ENCODE peak calls at places on chromosomes 2 and 18, in five cellular contexts. Y, O, T, S and G are unnamed samples.

GRCh38 chr2:951224-952006 is 766 bp downstream of the SNTG2 start:
- DNase-seq in Y (no peak), O (no peak), T (no peak), S (no peak), G (no peak)

GRCh38 chr2:35365859-35366258 is 989.7 kb upstream of the CRIM1 start:
- DNase-seq in Y (no peak), O (no peak), T (no peak), S (peak), G (no peak)

GRCh38 chr18:51151568-51152511 is 45.6 kb downstream of the MEX3C start:
- DNase-seq in Y (no peak), O (no peak), T (no peak), S (no peak), G (no peak)

GRCh38 chr2:53438056-53438455 is 329.5 kb upstream of the CHAC2 start:
- DNase-seq in Y (no peak), O (no peak), T (no peak), S (no peak), G (peak)

GRCh38 chr18:3916082-3916481 is 466.1 kb downstream of the TGIF1 start:
- DNase-seq in Y (no peak), O (no peak), T (no peak), S (no peak), G (no peak)

GRCh38 chr2:130768191-130768855 is 13.0 kb downstream of the AMER3 start:
- DNase-seq in Y (no peak), O (no peak), T (no peak), S (no peak), G (no peak)

GRCh38 chr18:9827856-9828793 is 57.6 kb upstream of the TXNDC2 start:
- DNase-seq in Y (no peak), O (peak), T (peak), S (peak), G (no peak)

GRCh38 chr2:74927617-74928016 is 30.8 kb upstream of the POLE4 start:
- DNase-seq in Y (no peak), O (no peak), T (no peak), S (no peak), G (no peak)

GRCh38 chr2:73776869-73777519 is 2.9 kb downstream of the DUSP11 start:
- DNase-seq in Y (no peak), O (no peak), T (no peak), S (peak), G (no peak)

GRCh38 chr2:128215897-128216645 is 102.6 kb downstream of the HS6ST1 start:
- DNase-seq in Y (no peak), O (no peak), T (no peak), S (no peak), G (no peak)

GRCh38 chr2:33068261-33068660 is 121.5 kb downstream of the LTBP1 start:
- DNase-seq in Y (no peak), O (no peak), T (no peak), S (peak), G (no peak)

GRCh38 chr18:25862881-25863600 is 227.4 kb downstream of the SS18 start:
- DNase-seq in Y (no peak), O (no peak), T (no peak), S (no peak), G (no peak)

GRCh38 chr2:69224495-69224803 is 162.6 kb downstream of the GFPT1 start:
- DNase-seq in Y (no peak), O (no peak), T (no peak), S (no peak), G (no peak)

GRCh38 chr18:14971461-14972185 is 223.7 kb downstream of the ANKRD30B start:
- DNase-seq in Y (no peak), O (no peak), T (no peak), S (no peak), G (no peak)

GRCh38 chr2:218266316-218266979 is 3.5 kb downstream of the AAMP start:
- DNase-seq in Y (no peak), O (no peak), T (no peak), S (no peak), G (no peak)

GRCh38 chr2:239975665-239976064 is 49.5 kb downstream of the NDUFA10 start:
- DNase-seq in Y (no peak), O (no peak), T (no peak), S (no peak), G (no peak)
- H3K27ac ChIP-seq in Y (no peak), O (no peak), T (no peak), S (no peak), G (no peak)

GRCh38 chr2:85135066-85135914 is 2.1 kb downstream of the TCF7L1 start:
- DNase-seq in Y (no peak), O (no peak), T (no peak), S (no peak), G (no peak)
- H3K27ac ChIP-seq in Y (peak), O (peak), T (no peak), S (peak), G (no peak)

DNA sequence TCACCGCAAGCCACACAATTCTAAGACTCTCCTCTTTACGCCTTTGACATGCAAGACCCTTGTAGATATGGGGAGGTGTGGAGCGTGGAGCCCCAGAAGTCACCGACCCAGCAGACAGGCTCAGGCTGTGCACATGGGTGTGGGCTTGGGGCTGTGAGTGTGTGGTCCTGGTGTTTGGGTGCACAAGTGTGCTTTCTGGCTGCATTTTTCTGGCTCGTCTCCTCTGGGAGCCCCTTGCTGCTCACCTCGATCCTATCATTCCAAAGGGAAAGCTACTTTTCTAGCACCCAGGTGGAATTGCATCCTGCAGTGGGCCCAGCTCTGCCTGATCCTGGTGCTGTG is 143.0 kb downstream of the ACOXL start:
- DNase-seq in Y (no peak), O (no peak), T (no peak), S (no peak), G (no peak)
- H3K27ac ChIP-seq in Y (no peak), O (peak), T (no peak), S (no peak), G (no peak)

DNA sequence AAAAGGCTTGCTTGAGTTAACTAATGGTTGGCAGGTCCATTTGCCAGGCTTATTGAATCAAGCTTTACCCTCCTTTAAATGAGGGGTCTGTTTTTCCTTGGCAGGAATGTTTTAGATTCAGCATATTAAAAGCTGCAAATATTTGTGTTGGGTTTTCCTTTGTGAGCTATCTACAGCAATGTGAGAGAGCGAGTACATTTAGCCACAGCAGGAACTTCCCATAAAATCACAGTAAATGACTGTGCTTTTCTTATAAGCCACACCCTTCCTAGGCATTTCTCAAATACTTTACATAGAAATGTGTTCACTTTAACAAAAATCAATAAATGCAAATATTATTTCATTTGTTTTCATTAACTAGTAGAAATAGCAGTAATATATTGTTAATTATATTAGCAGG is 23.9 kb downstream of the CALCRL start:
- DNase-seq in Y (no peak), O (no peak), T (no peak), S (no peak), G (no peak)
- H3K27ac ChIP-seq in Y (peak), O (no peak), T (no peak), S (no peak), G (no peak)

DNA sequence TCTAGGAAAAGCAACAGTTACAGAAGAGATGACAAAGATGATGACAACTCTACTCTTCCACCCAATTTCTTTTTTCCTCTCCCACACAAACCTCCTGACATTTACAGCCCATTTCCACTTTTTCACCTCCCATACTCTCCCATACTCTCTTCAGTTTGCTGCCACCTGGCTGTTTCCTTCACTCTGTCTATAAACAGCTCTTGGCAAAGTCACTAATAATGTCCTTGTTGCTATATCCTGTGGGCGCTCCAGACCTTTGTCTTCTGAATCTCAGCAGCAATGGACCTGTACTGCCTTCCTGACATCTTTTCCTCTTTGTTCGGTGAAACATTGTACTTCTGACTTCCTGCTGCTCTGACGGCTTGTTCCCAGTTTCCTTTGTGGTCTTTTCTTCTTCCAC is 60.7 kb upstream of the CAVIN2 start:
- DNase-seq in Y (no peak), O (no peak), T (no peak), S (no peak), G (no peak)
- H3K27ac ChIP-seq in Y (no peak), O (no peak), T (no peak), S (no peak), G (no peak)

DNA sequence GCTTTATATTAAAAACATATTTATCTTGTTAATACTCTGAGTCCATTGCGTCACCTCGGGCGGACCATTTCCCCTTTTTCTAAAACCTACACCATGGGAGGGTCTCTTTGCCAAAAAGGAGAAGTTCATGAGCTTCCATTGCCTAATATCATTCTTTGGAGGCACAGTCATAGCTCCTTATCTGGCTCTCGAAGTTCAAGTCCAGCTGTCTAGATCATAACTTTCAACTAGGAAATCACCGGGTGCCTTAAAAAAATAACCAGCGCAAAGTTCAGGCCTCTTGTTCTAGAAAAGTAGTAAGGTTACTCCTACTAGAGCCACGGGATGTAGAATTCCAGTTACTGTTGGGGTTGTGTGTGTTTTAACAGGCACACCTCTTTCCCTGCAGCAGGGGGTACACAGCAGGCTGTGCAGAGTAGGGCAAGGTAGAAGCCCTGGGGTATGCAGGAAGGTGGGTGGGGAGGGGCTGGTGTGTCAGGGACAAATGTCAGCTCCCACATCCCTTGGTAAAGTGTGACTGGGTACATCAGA is 50.6 kb downstream of the LRRFIP1 start:
- DNase-seq in Y (no peak), O (peak), T (no peak), S (no peak), G (no peak)
- H3K27ac ChIP-seq in Y (peak), O (peak), T (peak), S (no peak), G (peak)

GRCh38 chr2:237592425-237592980 is 2.0 kb upstream of the RAB17 start:
- DNase-seq in Y (no peak), O (no peak), T (no peak), S (no peak), G (no peak)
- H3K27ac ChIP-seq in Y (no peak), O (no peak), T (no peak), S (no peak), G (no peak)

DNA sequence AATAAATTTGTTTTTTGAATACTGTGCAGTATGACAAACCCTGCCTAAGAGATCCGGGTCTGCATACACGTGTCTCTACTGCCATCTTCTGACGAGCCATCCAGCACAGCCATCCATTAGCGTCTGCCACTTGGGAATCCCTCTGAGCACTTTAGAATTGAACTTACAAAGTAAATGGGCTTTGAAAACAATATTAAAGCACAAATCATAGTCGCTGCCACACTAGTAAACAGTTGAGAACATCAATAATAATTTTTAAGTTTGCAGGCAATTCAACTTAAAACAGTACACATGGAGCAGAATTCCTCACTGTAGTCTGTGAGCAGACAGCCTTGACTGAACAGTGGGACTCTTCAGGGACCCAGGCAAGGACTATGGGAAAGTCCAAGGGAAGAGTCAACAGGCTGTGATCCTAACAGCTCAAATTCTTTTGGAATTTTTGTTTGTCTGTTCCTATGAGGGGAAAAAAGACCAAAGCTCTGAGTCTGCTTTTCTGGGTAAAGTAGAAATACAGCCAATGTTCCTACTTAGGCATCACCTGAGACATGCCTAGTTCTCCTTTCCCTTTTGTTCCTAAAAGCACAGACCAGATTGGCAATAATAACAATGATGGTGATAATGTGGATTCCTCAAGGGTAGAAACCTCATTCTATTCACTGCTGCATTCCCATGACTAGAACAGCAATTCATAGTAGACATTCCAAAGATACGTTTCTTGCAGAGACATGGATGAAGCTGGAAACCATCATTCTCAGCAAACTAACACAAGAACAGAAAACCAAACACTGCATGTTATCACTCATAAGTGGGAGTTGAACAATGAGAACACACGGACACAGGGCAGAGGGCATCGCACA is 92.9 kb downstream of the MREG start:
- DNase-seq in Y (peak), O (peak), T (peak), S (peak), G (peak)
- H3K27ac ChIP-seq in Y (no peak), O (no peak), T (no peak), S (no peak), G (no peak)

DNA sequence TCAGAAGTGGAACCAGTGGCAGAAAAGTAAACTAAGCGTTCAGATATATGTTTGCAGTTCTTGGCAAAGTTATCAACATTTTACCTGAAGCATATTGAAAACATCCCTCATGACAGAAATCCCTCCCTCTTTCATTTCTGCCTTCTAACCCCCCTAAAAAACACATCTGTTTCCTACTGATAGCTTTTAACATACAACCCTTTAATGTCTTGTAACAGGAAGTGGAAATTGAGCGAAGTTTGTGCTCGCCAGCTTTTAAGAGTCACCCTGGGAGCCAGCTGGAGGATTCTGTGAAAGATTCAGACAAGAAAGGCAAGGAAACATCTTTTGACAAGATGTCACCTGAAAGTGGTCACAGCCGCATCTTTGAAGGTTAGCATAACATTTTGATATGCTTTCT is 247.4 kb downstream of the XIRP2 start:
- DNase-seq in Y (no peak), O (no peak), T (no peak), S (no peak), G (no peak)
- H3K27ac ChIP-seq in Y (no peak), O (no peak), T (no peak), S (no peak), G (no peak)